ENCODE peak calls at places on chromosomes 12 and 14, in six cellular contexts. One of them, this sample, is unnamed.

GRCh38 chr14:65179918-65180724 is 77.8 kb upstream of the MAX start:
- DNase-seq in lower leg skin: peak
- DNase-seq in MM.1S: no peak
- DNase-seq in GM10248: peak
- DNase-seq in foreskin keratinocyte: peak
- DNase-seq in A673: no peak
- DNase-seq in this sample: peak

GRCh38 chr12:54228471-54228870 is 39.7 kb upstream of the SMUG1 start:
- DNase-seq in lower leg skin: no peak
- DNase-seq in MM.1S: no peak
- DNase-seq in GM10248: no peak
- DNase-seq in foreskin keratinocyte: no peak
- DNase-seq in A673: no peak
- DNase-seq in this sample: no peak

GRCh38 chr14:88266474-88266873 is 56.6 kb downstream of the KCNK10 start:
- DNase-seq in lower leg skin: no peak
- DNase-seq in MM.1S: no peak
- DNase-seq in GM10248: no peak
- DNase-seq in foreskin keratinocyte: no peak
- DNase-seq in A673: no peak
- DNase-seq in this sample: no peak

GRCh38 chr12:49974231-49974675 is 1.5 kb downstream of the AQP6 start:
- DNase-seq in lower leg skin: no peak
- DNase-seq in MM.1S: no peak
- DNase-seq in GM10248: no peak
- DNase-seq in foreskin keratinocyte: no peak
- DNase-seq in A673: no peak
- DNase-seq in this sample: no peak

GRCh38 chr14:55553791-55554190 is 26.2 kb upstream of the KTN1 start:
- DNase-seq in lower leg skin: no peak
- DNase-seq in MM.1S: no peak
- DNase-seq in GM10248: no peak
- DNase-seq in foreskin keratinocyte: no peak
- DNase-seq in A673: no peak
- DNase-seq in this sample: no peak

GRCh38 chr12:102427542-102427923 is 52.8 kb downstream of the IGF1 start:
- DNase-seq in lower leg skin: no peak
- DNase-seq in MM.1S: no peak
- DNase-seq in GM10248: no peak
- DNase-seq in foreskin keratinocyte: no peak
- DNase-seq in A673: no peak
- DNase-seq in this sample: no peak

GRCh38 chr12:70045036-70045435 is 198.2 kb upstream of the CNOT2 start:
- DNase-seq in lower leg skin: no peak
- DNase-seq in MM.1S: no peak
- DNase-seq in GM10248: no peak
- DNase-seq in foreskin keratinocyte: no peak
- DNase-seq in A673: no peak
- DNase-seq in this sample: no peak

GRCh38 chr14:100092832-100093231 is 27.6 kb downstream of the EVL start:
- DNase-seq in lower leg skin: no peak
- DNase-seq in MM.1S: no peak
- DNase-seq in GM10248: no peak
- DNase-seq in foreskin keratinocyte: no peak
- DNase-seq in A673: no peak
- DNase-seq in this sample: no peak

GRCh38 chr14:45156067-45156466 is 20.3 kb downstream of the FANCM start:
- DNase-seq in lower leg skin: no peak
- DNase-seq in MM.1S: no peak
- DNase-seq in GM10248: no peak
- DNase-seq in foreskin keratinocyte: no peak
- DNase-seq in A673: no peak
- DNase-seq in this sample: no peak

GRCh38 chr12:26680724-26681455 is 152.1 kb downstream of the ITPR2 start:
- DNase-seq in lower leg skin: no peak
- DNase-seq in MM.1S: no peak
- DNase-seq in GM10248: no peak
- DNase-seq in foreskin keratinocyte: peak
- DNase-seq in A673: peak
- DNase-seq in this sample: no peak

GRCh38 chr12:26848156-26848825 is 15.3 kb upstream of the ITPR2 start:
- DNase-seq in lower leg skin: no peak
- DNase-seq in MM.1S: no peak
- DNase-seq in GM10248: no peak
- DNase-seq in foreskin keratinocyte: no peak
- DNase-seq in A673: no peak
- DNase-seq in this sample: no peak

GRCh38 chr14:93073833-93074769 is 41.6 kb downstream of the ITPK1 start:
- DNase-seq in lower leg skin: no peak
- DNase-seq in MM.1S: no peak
- DNase-seq in GM10248: no peak
- DNase-seq in foreskin keratinocyte: no peak
- DNase-seq in A673: peak
- DNase-seq in this sample: no peak

GRCh38 chr12:95625012-95625411 is 73.7 kb upstream of the USP44 start:
- DNase-seq in lower leg skin: no peak
- DNase-seq in MM.1S: no peak
- DNase-seq in GM10248: no peak
- DNase-seq in foreskin keratinocyte: no peak
- DNase-seq in A673: no peak
- DNase-seq in this sample: no peak

GRCh38 chr12:12648951-12649650 is 37.4 kb downstream of the CREBL2 start:
- DNase-seq in lower leg skin: no peak
- DNase-seq in MM.1S: no peak
- DNase-seq in GM10248: no peak
- DNase-seq in foreskin keratinocyte: no peak
- DNase-seq in A673: no peak
- DNase-seq in this sample: no peak

GRCh38 chr12:121793501-121793835 is at the start of gene RHOF:
- DNase-seq in lower leg skin: no peak
- DNase-seq in MM.1S: peak
- DNase-seq in GM10248: peak
- DNase-seq in foreskin keratinocyte: no peak
- DNase-seq in A673: no peak
- DNase-seq in this sample: peak

GRCh38 chr12:40314927-40315326 is 90.1 kb downstream of the LRRK2 start:
- DNase-seq in lower leg skin: no peak
- DNase-seq in MM.1S: no peak
- DNase-seq in GM10248: no peak
- DNase-seq in foreskin keratinocyte: no peak
- DNase-seq in A673: no peak
- DNase-seq in this sample: no peak

GRCh38 chr12:18552829-18553228 is 185.0 kb downstream of the PLCZ1 start:
- DNase-seq in lower leg skin: no peak
- DNase-seq in MM.1S: no peak
- DNase-seq in GM10248: no peak
- DNase-seq in foreskin keratinocyte: no peak
- DNase-seq in A673: peak
- DNase-seq in this sample: no peak
- TF ChIP-seq CTCF in lower leg skin: no peak
- TF ChIP-seq CTCF in MM.1S: no peak
- TF ChIP-seq CTCF in GM10248: no peak
- TF ChIP-seq CTCF in foreskin keratinocyte: peak
- TF ChIP-seq CTCF in A673: peak
- TF ChIP-seq CTCF in this sample: no peak

GRCh38 chr12:93736640-93737178 is 59.5 kb downstream of the CRADD start:
- DNase-seq in lower leg skin: no peak
- DNase-seq in MM.1S: no peak
- DNase-seq in GM10248: no peak
- DNase-seq in foreskin keratinocyte: no peak
- DNase-seq in A673: no peak
- DNase-seq in this sample: no peak
- TF ChIP-seq CTCF in lower leg skin: no peak
- TF ChIP-seq CTCF in MM.1S: no peak
- TF ChIP-seq CTCF in GM10248: no peak
- TF ChIP-seq CTCF in foreskin keratinocyte: no peak
- TF ChIP-seq CTCF in A673: no peak
- TF ChIP-seq CTCF in this sample: no peak

GRCh38 chr12:104181313-104181712 is 34.3 kb upstream of the TXNRD1 start:
- DNase-seq in lower leg skin: no peak
- DNase-seq in MM.1S: no peak
- DNase-seq in GM10248: no peak
- DNase-seq in foreskin keratinocyte: no peak
- DNase-seq in A673: no peak
- DNase-seq in this sample: no peak

GRCh38 chr12:104183443-104183842 is 32.1 kb upstream of the TXNRD1 start:
- DNase-seq in lower leg skin: no peak
- DNase-seq in MM.1S: no peak
- DNase-seq in GM10248: no peak
- DNase-seq in foreskin keratinocyte: no peak
- DNase-seq in A673: no peak
- DNase-seq in this sample: no peak

GRCh38 chr12:104180389-104180788 is 35.2 kb upstream of the TXNRD1 start:
- DNase-seq in lower leg skin: no peak
- DNase-seq in MM.1S: no peak
- DNase-seq in GM10248: no peak
- DNase-seq in foreskin keratinocyte: no peak
- DNase-seq in A673: no peak
- DNase-seq in this sample: no peak

GRCh38 chr12:104182144-104182543 is 33.4 kb upstream of the TXNRD1 start:
- DNase-seq in lower leg skin: peak
- DNase-seq in MM.1S: no peak
- DNase-seq in GM10248: no peak
- DNase-seq in foreskin keratinocyte: no peak
- DNase-seq in A673: no peak
- DNase-seq in this sample: no peak

GRCh38 chr12:104182621-104183378 is 32.8 kb upstream of the TXNRD1 start:
- DNase-seq in lower leg skin: no peak
- DNase-seq in MM.1S: no peak
- DNase-seq in GM10248: no peak
- DNase-seq in foreskin keratinocyte: no peak
- DNase-seq in A673: no peak
- DNase-seq in this sample: no peak
- TF ChIP-seq CTCF in lower leg skin: no peak
- TF ChIP-seq CTCF in MM.1S: no peak
- TF ChIP-seq CTCF in GM10248: no peak
- TF ChIP-seq CTCF in foreskin keratinocyte: no peak
- TF ChIP-seq CTCF in A673: no peak
- TF ChIP-seq CTCF in this sample: no peak

GRCh38 chr14:59707778-59708635 is 131.4 kb upstream of the CCDC175 start:
- DNase-seq in lower leg skin: no peak
- DNase-seq in MM.1S: no peak
- DNase-seq in GM10248: no peak
- DNase-seq in foreskin keratinocyte: no peak
- DNase-seq in A673: peak
- DNase-seq in this sample: no peak
- TF ChIP-seq CTCF in lower leg skin: no peak
- TF ChIP-seq CTCF in MM.1S: no peak
- TF ChIP-seq CTCF in GM10248: no peak
- TF ChIP-seq CTCF in foreskin keratinocyte: no peak
- TF ChIP-seq CTCF in A673: peak
- TF ChIP-seq CTCF in this sample: no peak

DNA sequence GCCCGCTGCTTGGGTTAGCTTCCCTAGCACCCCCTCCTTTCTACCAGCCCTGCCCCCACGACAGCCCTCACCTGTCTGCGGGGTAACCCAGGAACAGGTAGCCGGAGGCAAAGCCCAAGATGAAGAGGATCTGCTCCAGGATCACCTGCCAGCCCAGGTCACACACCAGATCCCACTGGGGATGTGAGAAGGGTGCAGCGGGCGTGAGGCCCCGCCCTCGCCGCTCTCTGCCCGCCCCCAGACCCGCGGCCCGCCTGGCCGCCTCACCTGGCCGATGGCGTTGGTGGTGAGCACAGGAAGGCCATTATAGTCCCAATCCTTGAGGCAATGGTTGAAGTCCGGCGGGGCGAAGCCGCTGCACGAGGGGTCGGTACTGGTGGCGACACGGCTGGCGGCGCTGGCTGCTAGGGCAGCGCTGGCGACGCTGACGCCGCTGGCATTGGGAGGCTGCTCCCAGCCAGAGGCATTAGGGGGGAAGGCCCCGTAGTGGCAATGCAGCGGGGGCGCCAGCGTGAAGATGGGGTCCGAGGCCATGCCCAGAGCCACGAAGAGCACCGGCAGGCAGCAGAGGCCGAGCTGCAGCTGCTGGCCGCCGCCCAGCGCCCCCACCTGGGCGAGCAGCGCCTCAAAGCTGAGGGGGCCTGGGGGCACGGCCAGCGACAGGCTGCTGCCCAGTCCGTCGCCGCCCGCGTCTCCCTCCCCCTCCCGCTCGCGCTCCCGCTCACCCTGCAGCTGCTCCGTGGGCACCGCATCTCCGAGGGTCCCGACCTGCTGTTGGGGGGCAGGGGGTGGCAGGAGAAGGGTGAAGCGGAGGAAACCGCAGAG is 794 bp downstream of the SLC22A17 start:
- DNase-seq in lower leg skin: peak
- DNase-seq in MM.1S: no peak
- DNase-seq in GM10248: no peak
- DNase-seq in foreskin keratinocyte: no peak
- DNase-seq in A673: no peak
- DNase-seq in this sample: peak
- TF ChIP-seq CTCF in lower leg skin: no peak
- TF ChIP-seq CTCF in MM.1S: no peak
- TF ChIP-seq CTCF in GM10248: no peak
- TF ChIP-seq CTCF in foreskin keratinocyte: peak
- TF ChIP-seq CTCF in A673: no peak
- TF ChIP-seq CTCF in this sample: no peak

GRCh38 chr12:120737557-120738251 is 12.1 kb downstream of the ACADS start:
- DNase-seq in lower leg skin: no peak
- DNase-seq in MM.1S: no peak
- DNase-seq in GM10248: no peak
- DNase-seq in foreskin keratinocyte: no peak
- DNase-seq in A673: peak
- DNase-seq in this sample: no peak
- TF ChIP-seq CTCF in lower leg skin: no peak
- TF ChIP-seq CTCF in MM.1S: no peak
- TF ChIP-seq CTCF in GM10248: no peak
- TF ChIP-seq CTCF in foreskin keratinocyte: peak
- TF ChIP-seq CTCF in A673: peak
- TF ChIP-seq CTCF in this sample: no peak

GRCh38 chr12:57549909-57550627 is at the start of gene KIF5A:
- DNase-seq in lower leg skin: no peak
- DNase-seq in MM.1S: peak
- DNase-seq in GM10248: peak
- DNase-seq in foreskin keratinocyte: no peak
- DNase-seq in A673: peak
- DNase-seq in this sample: peak
- TF ChIP-seq CTCF in lower leg skin: no peak
- TF ChIP-seq CTCF in MM.1S: peak
- TF ChIP-seq CTCF in GM10248: no peak
- TF ChIP-seq CTCF in foreskin keratinocyte: peak
- TF ChIP-seq CTCF in A673: no peak
- TF ChIP-seq CTCF in this sample: no peak

GRCh38 chr14:70359076-70359424 is 433 bp downstream of the COX16 start:
- DNase-seq in lower leg skin: peak
- DNase-seq in MM.1S: no peak
- DNase-seq in GM10248: peak
- DNase-seq in foreskin keratinocyte: no peak
- DNase-seq in A673: no peak
- DNase-seq in this sample: peak
- TF ChIP-seq CTCF in lower leg skin: no peak
- TF ChIP-seq CTCF in MM.1S: no peak
- TF ChIP-seq CTCF in GM10248: no peak
- TF ChIP-seq CTCF in foreskin keratinocyte: no peak
- TF ChIP-seq CTCF in A673: no peak
- TF ChIP-seq CTCF in this sample: no peak

GRCh38 chr14:57268161-57269067 is at the start of the genes AP5M1 and EXOC5:
- DNase-seq in lower leg skin: peak
- DNase-seq in MM.1S: peak
- DNase-seq in GM10248: peak
- DNase-seq in foreskin keratinocyte: peak
- DNase-seq in A673: peak
- DNase-seq in this sample: peak
- TF ChIP-seq CTCF in lower leg skin: no peak
- TF ChIP-seq CTCF in MM.1S: no peak
- TF ChIP-seq CTCF in GM10248: no peak
- TF ChIP-seq CTCF in foreskin keratinocyte: no peak
- TF ChIP-seq CTCF in A673: peak
- TF ChIP-seq CTCF in this sample: no peak

This sample was measured in GM20000.